ENCODE peak calls at places on chromosomes 13 and 19, in eight cellular contexts. N, Z, V, O, T, P, C and Q are unnamed samples.

GRCh38 chr13:70568571-70568970 is 460.3 kb upstream of the KLHL1 start:
- DNase-seq in N (peak), Z (peak), V (no peak), O (no peak), T (no peak), P (peak), C (peak), Q (no peak)

GRCh38 chr13:91369432-91369831 is 21.9 kb downstream of the MIR17HG start:
- DNase-seq in N (no peak), Z (peak), V (no peak), O (no peak), T (no peak), P (peak), C (no peak), Q (no peak)

GRCh38 chr13:48316826-48317510 is 13.4 kb downstream of the RB1 start:
- DNase-seq in N (no peak), Z (no peak), V (no peak), O (no peak), T (no peak), P (no peak), C (no peak), Q (no peak)

GRCh38 chr13:27005556-27005955 is 166.1 kb downstream of the USP12 start:
- DNase-seq in N (no peak), Z (no peak), V (no peak), O (no peak), T (no peak), P (no peak), C (no peak), Q (no peak)

GRCh38 chr13:41099986-41100385 is 32.6 kb downstream of the KBTBD6 start:
- DNase-seq in N (no peak), Z (peak), V (no peak), O (no peak), T (no peak), P (no peak), C (no peak), Q (no peak)

GRCh38 chr13:39105110-39105509 is 66.9 kb downstream of the NHLRC3 start:
- DNase-seq in N (no peak), Z (peak), V (no peak), O (no peak), T (no peak), P (no peak), C (no peak), Q (no peak)

GRCh38 chr19:50148528-50148927 is 14.6 kb downstream of the IZUMO2 start:
- DNase-seq in N (no peak), Z (no peak), V (no peak), O (no peak), T (no peak), P (no peak), C (no peak), Q (no peak)

GRCh38 chr13:44309771-44310767 is 63.6 kb upstream of the SERP2 start:
- DNase-seq in N (no peak), Z (no peak), V (no peak), O (no peak), T (no peak), P (no peak), C (no peak), Q (no peak)

GRCh38 chr19:54207908-54208783 is 7.5 kb downstream of the RPS9 start:
- DNase-seq in N (peak), Z (peak), V (no peak), O (no peak), T (no peak), P (peak), C (peak), Q (no peak)

GRCh38 chr13:46908511-46908910 is 11.7 kb upstream of the HTR2A start:
- DNase-seq in N (no peak), Z (peak), V (no peak), O (no peak), T (no peak), P (peak), C (no peak), Q (no peak)

GRCh38 chr19:45469835-45470146 is 2.0 kb downstream of the FOSB start:
- DNase-seq in N (no peak), Z (peak), V (no peak), O (no peak), T (no peak), P (no peak), C (peak), Q (peak)

GRCh38 chr19:15679089-15679488 is 6.2 kb downstream of the CYP4F12 start:
- DNase-seq in N (no peak), Z (no peak), V (no peak), O (no peak), T (no peak), P (no peak), C (no peak), Q (no peak)

GRCh38 chr19:51019544-51019925 is at the start of gene KLK10:
- DNase-seq in N (no peak), Z (no peak), V (no peak), O (no peak), T (no peak), P (no peak), C (no peak), Q (no peak)

GRCh38 chr13:41352935-41353801 is 42.1 kb downstream of the NAA16 start:
- DNase-seq in N (peak), Z (peak), V (peak), O (peak), T (peak), P (peak), C (peak), Q (no peak)

GRCh38 chr19:2339644-2340310 is 11.3 kb downstream of the SPPL2B start:
- DNase-seq in N (no peak), Z (no peak), V (no peak), O (no peak), T (no peak), P (no peak), C (no peak), Q (no peak)
- TF ChIP-seq CTCF in N (no peak), Z (no peak), V (no peak), O (no peak), T (no peak), P (no peak), C (no peak), Q (no peak)

DNA sequence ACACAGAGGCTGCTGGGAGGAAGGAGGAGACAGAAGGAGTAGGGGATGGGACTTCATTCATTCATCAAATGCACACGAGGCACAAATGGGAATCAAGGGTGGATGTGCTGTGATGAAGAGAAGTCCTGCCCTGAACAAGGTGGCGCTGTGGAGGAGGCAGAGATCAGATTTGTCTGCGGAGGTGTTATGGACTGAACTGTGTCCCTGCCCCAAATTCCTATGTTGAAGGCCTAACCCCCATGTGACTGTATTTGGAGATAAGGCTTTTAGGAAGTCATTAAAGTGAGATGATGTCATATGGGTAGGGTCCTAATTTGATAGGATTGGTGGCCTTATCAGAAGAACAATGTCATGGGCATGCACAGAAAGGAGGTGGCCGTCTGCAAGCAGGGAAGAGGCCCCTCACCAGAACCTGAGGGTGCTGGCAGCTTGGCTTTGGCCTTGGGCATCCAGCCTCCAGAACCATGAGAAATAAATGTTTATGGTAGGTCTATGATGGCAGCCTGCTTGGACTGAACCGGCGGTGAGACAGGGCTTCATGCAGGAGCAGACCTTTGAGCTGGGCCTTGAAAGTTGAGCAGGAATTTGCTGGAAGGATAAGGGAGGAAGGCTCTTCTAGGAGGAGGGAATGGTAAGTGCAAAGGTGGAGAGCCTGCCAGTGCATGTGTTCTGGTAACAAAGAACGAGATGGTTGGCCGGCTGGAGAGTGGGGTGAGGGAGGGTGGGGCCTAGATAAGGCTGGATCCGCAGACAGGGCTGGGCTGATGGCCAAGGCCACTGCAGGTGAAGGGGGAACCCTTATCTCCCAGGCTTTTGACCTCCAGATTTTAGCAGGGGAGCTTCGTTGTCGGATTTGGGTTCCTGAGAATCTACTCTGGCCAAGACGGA is 2.7 kb upstream of the CEBPA start:
- DNase-seq in N (no peak), Z (no peak), V (no peak), O (no peak), T (no peak), P (no peak), C (peak), Q (no peak)
- TF ChIP-seq CTCF in N (no peak), Z (no peak), V (no peak), O (no peak), T (no peak), P (no peak), C (no peak), Q (no peak)

GRCh38 chr13:60583196-60583908 is 186.3 kb downstream of the TDRD3 start:
- DNase-seq in N (peak), Z (peak), V (no peak), O (no peak), T (no peak), P (peak), C (no peak), Q (no peak)
- TF ChIP-seq CTCF in N (no peak), Z (no peak), V (no peak), O (no peak), T (no peak), P (no peak), C (no peak), Q (no peak)

DNA sequence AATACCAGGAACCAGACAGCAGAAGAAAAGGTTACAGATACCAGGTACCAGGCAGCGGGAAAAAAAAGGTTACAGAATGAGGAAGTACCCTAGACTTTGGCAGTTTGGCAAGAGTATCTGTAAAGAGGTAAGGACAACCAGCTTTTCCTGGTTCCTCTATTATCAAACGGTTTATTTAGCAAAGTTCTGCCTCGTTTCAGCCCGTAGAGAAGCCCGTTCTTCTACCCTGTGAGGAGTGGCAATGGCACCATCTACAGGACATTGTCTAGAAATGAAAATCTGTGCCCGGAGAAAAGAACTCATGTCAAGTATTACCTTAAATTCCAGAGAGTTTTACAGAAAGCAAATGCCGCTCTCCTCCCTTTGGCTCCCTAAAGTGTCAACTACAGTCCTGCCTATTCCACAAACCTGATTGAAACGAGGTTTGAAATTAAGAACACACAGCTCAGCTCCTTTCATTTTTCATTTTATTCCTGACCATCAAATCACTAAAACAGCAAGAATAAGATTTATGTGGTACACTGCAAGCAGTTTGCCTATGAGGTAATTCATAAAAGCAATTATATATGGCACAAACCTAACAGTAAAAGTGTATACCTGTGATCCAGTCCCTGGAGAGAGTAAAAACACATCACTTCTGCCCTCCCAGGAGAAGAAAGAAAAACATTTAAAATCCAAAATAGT is 226.3 kb downstream of the SLC7A1 start:
- DNase-seq in N (no peak), Z (peak), V (no peak), O (no peak), T (no peak), P (peak), C (no peak), Q (no peak)
- TF ChIP-seq CTCF in N (no peak), Z (peak), V (peak), O (peak), T (peak), P (peak), C (no peak), Q (peak)

DNA sequence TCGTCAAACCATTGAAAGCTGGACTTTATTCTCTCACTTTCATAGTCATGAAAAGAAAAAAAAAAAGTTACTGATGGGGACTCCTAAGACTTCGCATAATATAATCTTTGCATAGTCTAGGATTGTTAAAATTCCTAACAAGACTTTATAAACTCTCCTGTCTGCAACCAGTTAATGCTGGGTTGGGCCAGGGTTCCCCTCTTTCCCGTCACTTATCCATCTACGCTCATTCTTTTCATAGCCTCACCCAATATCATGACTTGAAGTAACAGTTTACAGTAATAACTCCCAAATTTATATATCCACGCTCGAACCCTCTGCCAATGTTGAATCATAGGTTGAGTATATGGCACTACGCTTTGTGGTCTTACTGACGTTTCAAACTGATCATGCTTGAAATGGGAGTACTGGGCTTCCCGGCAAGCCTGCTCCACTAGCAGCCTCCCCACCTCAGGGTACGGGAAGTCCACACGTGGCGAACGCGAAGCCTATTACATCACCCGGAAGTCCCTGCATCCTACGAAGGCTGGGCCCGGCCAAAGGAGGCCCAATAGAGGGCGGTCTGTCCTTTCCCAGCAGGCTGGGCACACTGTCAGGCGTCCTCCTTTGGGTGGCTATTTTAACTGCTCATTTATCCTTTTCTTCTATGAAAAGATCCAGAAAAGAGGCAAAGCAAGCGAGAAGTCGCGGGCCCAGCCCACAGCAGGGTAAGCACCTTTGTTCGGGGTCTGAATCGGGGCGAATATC is 694 bp upstream of the ZNF460 start:
- DNase-seq in N (peak), Z (peak), V (peak), O (peak), T (peak), P (peak), C (peak), Q (peak)
- TF ChIP-seq CTCF in N (peak), Z (peak), V (no peak), O (peak), T (peak), P (peak), C (peak), Q (peak)

DNA sequence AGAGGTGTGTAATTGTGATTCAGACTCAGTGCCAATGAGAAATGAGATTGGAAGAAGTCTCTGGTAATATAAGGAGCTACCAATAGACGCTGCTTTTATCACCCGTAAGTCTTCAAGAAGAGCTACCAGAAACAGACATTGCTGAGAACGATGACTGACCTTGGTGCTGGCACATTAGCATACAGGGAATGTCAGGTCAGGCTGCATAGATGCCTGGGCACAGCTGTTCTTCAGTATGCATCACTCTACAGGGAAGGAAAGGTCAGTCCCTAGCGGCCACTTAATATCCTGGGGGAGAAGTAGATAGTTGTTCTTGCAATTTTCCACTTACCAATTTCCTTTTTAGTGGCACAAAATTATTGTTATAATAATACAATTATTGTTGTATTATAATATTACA is 380.4 kb downstream of the PCDH9 start:
- DNase-seq in N (no peak), Z (no peak), V (no peak), O (no peak), T (no peak), P (no peak), C (no peak), Q (no peak)
- TF ChIP-seq CTCF in N (no peak), Z (no peak), V (no peak), O (no peak), T (no peak), P (no peak), C (no peak), Q (no peak)

DNA sequence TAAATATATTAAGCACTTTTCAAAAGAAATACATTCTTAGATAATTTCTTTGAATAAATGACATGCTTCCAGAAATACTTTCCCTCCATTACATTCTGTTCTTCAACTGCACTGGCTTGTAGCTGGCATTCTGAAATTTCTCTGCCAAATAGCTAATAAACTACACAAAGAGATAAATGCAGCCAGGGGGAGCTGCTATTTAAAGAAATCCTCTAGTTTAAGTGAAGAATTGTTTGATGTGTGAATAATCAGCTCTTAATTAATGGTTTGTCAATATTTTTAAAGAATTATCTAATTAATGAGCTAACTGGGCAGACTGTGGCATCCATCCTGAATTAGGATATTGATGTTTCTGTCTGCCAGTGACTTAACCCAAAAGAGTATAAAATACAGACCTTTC is 30.7 kb downstream of the SLC7A1 start:
- DNase-seq in N (no peak), Z (no peak), V (no peak), O (no peak), T (no peak), P (no peak), C (no peak), Q (no peak)
- TF ChIP-seq CTCF in N (peak), Z (no peak), V (no peak), O (no peak), T (peak), P (peak), C (no peak), Q (peak)

GRCh38 chr19:39390759-39391592 is at the start of the genes MED29 and PAF1:
- DNase-seq in N (peak), Z (peak), V (peak), O (peak), T (peak), P (peak), C (peak), Q (peak)
- TF ChIP-seq CTCF in N (peak), Z (no peak), V (no peak), O (no peak), T (no peak), P (peak), C (no peak), Q (no peak)